ENCODE peak calls at places on chromosome 18, in eight cellular contexts. Y is aorta, V is psoas muscle, Q is colonic mucosa, R is MM.1S, J is sigmoid colon, T is heart left ventricle, U is prostate gland. S is an unnamed sample. For H3K4me1, the result is how much of the 10 kb centered on the place peaks cover.

GRCh38 chr18:64027931-64028695 is 58.2 kb downstream of the SERPINB8 start:
- DNase-seq in Y (no peak), V (no peak), Q (no peak), R (no peak), J (no peak), T (no peak), U (no peak), S (no peak)

GRCh38 chr18:26190506-26190905 is 35.7 kb upstream of the TAF4B start:
- DNase-seq in Y (no peak), V (no peak), Q (no peak), R (peak), J (no peak), T (no peak), U (no peak), S (no peak)

GRCh38 chr18:58218111-58218510 is 174.1 kb downstream of the NEDD4L start:
- DNase-seq in Y (no peak), V (no peak), Q (peak), R (no peak), J (no peak), T (no peak), U (no peak), S (no peak)

GRCh38 chr18:68676913-68677312 is 38.0 kb downstream of the TMX3 start:
- DNase-seq in Y (no peak), V (no peak), Q (no peak), R (peak), J (no peak), T (no peak), U (no peak), S (no peak)

GRCh38 chr18:61308795-61309393 is 24.3 kb upstream of the CDH20 start:
- DNase-seq in Y (no peak), V (no peak), Q (no peak), R (no peak), J (no peak), T (no peak), U (no peak), S (no peak)

GRCh38 chr18:35240664-35241522 is at the start of gene ZNF397:
- DNase-seq in Y (peak), V (peak), Q (peak), R (peak), J (peak), T (peak), U (peak), S (peak)

GRCh38 chr18:2887470-2887869 is 40.7 kb downstream of the EMILIN2 start:
- DNase-seq in Y (no peak), V (no peak), Q (no peak), R (no peak), J (no peak), T (no peak), U (no peak), S (no peak)

GRCh38 chr18:55287146-55287806 is 300.7 kb downstream of the TCF4 start:
- DNase-seq in Y (no peak), V (peak), Q (no peak), R (no peak), J (no peak), T (no peak), U (no peak), S (no peak)

GRCh38 chr18:55031164-55031563 is 71.9 kb upstream of the CCDC68 start:
- DNase-seq in Y (no peak), V (no peak), Q (no peak), R (no peak), J (no peak), T (no peak), U (no peak), S (no peak)

GRCh38 chr18:3792711-3793110 is 342.7 kb downstream of the TGIF1 start:
- DNase-seq in Y (no peak), V (no peak), Q (no peak), R (no peak), J (no peak), T (no peak), U (no peak), S (no peak)

GRCh38 chr18:35542356-35542755 is 39.2 kb upstream of the GALNT1 start:
- DNase-seq in Y (no peak), V (no peak), Q (no peak), R (no peak), J (no peak), T (no peak), U (no peak), S (no peak)

GRCh38 chr18:24584777-24585176 is 124.3 kb downstream of the HRH4 start:
- DNase-seq in Y (no peak), V (no peak), Q (no peak), R (no peak), J (no peak), T (no peak), U (no peak), S (no peak)

GRCh38 chr18:35038881-35039491 is 2.2 kb upstream of the MAPRE2 start:
- DNase-seq in Y (no peak), V (peak), Q (no peak), R (no peak), J (no peak), T (no peak), U (no peak), S (no peak)

GRCh38 chr18:68316636-68317035 is 398.3 kb downstream of the TMX3 start:
- DNase-seq in Y (no peak), V (no peak), Q (no peak), R (no peak), J (no peak), T (no peak), U (no peak), S (no peak)

GRCh38 chr18:47118986-47119385 is 31.3 kb downstream of the HDHD2 start:
- DNase-seq in Y (no peak), V (no peak), Q (no peak), R (no peak), J (no peak), T (no peak), U (no peak), S (no peak)

GRCh38 chr18:9048808-9049494 is 53.5 kb upstream of the NDUFV2 start:
- DNase-seq in Y (no peak), V (no peak), Q (no peak), R (no peak), J (no peak), T (no peak), U (no peak), S (no peak)

GRCh38 chr18:6219116-6219717 is 195.5 kb downstream of the L3MBTL4 start:
- DNase-seq in Y (no peak), V (no peak), Q (no peak), R (peak), J (no peak), T (no peak), U (no peak), S (no peak)

GRCh38 chr18:57466745-57467144 is 31.6 kb downstream of the ONECUT2 start:
- DNase-seq in Y (no peak), V (no peak), Q (no peak), R (peak), J (no peak), T (no peak), U (no peak), S (no peak)

GRCh38 chr18:24982831-24983230 is 369.1 kb downstream of the ZNF521 start:
- DNase-seq in Y (no peak), V (no peak), Q (no peak), R (no peak), J (no peak), T (no peak), U (no peak), S (no peak)

GRCh38 chr18:22871809-22872525 is 61.2 kb upstream of the RBBP8 start:
- DNase-seq in Y (no peak), V (no peak), Q (no peak), R (peak), J (no peak), T (no peak), U (no peak), S (no peak)

GRCh38 chr18:5455644-5456043 is 88.2 kb downstream of the EPB41L3 start:
- DNase-seq in Y (no peak), V (no peak), Q (no peak), R (no peak), J (no peak), T (no peak), U (no peak), S (peak)

GRCh38 chr18:28584726-28585125 is 407.8 kb upstream of the CDH2 start:
- DNase-seq in Y (no peak), V (no peak), Q (no peak), R (no peak), J (no peak), T (no peak), U (no peak), S (no peak)

GRCh38 chr18:6465281-6465680 is 50.6 kb upstream of the L3MBTL4 start:
- DNase-seq in Y (no peak), V (no peak), Q (no peak), R (no peak), J (no peak), T (no peak), U (no peak), S (no peak)

GRCh38 chr18:11411021-11411420 is 198.4 kb upstream of the SLC35G4 start:
- DNase-seq in Y (no peak), V (no peak), Q (no peak), R (no peak), J (no peak), T (no peak), U (no peak), S (no peak)

GRCh38 chr18:22813648-22814328 is 119.3 kb upstream of the RBBP8 start:
- DNase-seq in Y (no peak), V (no peak), Q (no peak), R (peak), J (no peak), T (no peak), U (peak), S (no peak)

GRCh38 chr18:13570856-13571495 is 155.4 kb downstream of the FAM210A start:
- DNase-seq in Y (no peak), V (no peak), Q (no peak), R (no peak), J (no peak), T (no peak), U (no peak), S (no peak)

GRCh38 chr18:74609535-74609934 is 11.9 kb downstream of the ZNF407 start:
- DNase-seq in Y (no peak), V (no peak), Q (no peak), R (no peak), J (no peak), T (no peak), U (no peak), S (no peak)

GRCh38 chr18:64110692-64111480 is 38.0 kb downstream of the LINC00305 start:
- DNase-seq in Y (no peak), V (no peak), Q (no peak), R (no peak), J (no peak), T (no peak), U (no peak), S (no peak)

GRCh38 chr18:9321017-9321452 is 13.5 kb upstream of the TWSG1 start:
- DNase-seq in Y (no peak), V (no peak), Q (no peak), R (no peak), J (no peak), T (no peak), U (no peak), S (no peak)

GRCh38 chr18:58303363-58303762 is 259.3 kb downstream of the NEDD4L start:
- DNase-seq in Y (no peak), V (no peak), Q (no peak), R (no peak), J (no peak), T (no peak), U (no peak), S (no peak)

GRCh38 chr18:60259052-60259681 is 113.4 kb downstream of the MC4R start:
- DNase-seq in Y (no peak), V (no peak), Q (no peak), R (no peak), J (no peak), T (no peak), U (no peak), S (no peak)

GRCh38 chr18:26480897-26481795 is 67.2 kb downstream of the KCTD1 start:
- DNase-seq in Y (no peak), V (no peak), Q (no peak), R (no peak), J (no peak), T (no peak), U (no peak), S (no peak)

GRCh38 chr18:74083071-74083954 is 64.3 kb downstream of the FBXO15 start:
- DNase-seq in Y (no peak), V (no peak), Q (no peak), R (no peak), J (no peak), T (no peak), U (no peak), S (peak)

GRCh38 chr18:4068552-4069158 is 386.5 kb downstream of the DLGAP1 start:
- DNase-seq in Y (no peak), V (no peak), Q (peak), R (peak), J (no peak), T (no peak), U (peak), S (no peak)

GRCh38 chr18:10715791-10716190 is 190.0 kb downstream of the NAPG start:
- DNase-seq in Y (peak), V (no peak), Q (no peak), R (no peak), J (peak), T (no peak), U (no peak), S (no peak)

GRCh38 chr18:41323044-41323443 is 632.0 kb upstream of the PIK3C3 start:
- DNase-seq in Y (no peak), V (no peak), Q (no peak), R (no peak), J (no peak), T (no peak), U (no peak), S (no peak)

GRCh38 chr18:42683094-42683493 is 432.4 kb downstream of the RIT2 start:
- DNase-seq in Y (no peak), V (no peak), Q (no peak), R (no peak), J (no peak), T (no peak), U (no peak), S (no peak)

GRCh38 chr18:8726281-8726680 is 20.9 kb downstream of the MTCL1 start:
- DNase-seq in Y (no peak), V (no peak), Q (no peak), R (no peak), J (no peak), T (no peak), U (no peak), S (no peak)

GRCh38 chr18:56028514-56028913 is 440.5 kb upstream of the TCF4 start:
- DNase-seq in Y (no peak), V (no peak), Q (no peak), R (no peak), J (no peak), T (no peak), U (no peak), S (no peak)

GRCh38 chr18:76824754-76825153 is 2.4 kb downstream of the ZNF236 start:
- DNase-seq in Y (no peak), V (no peak), Q (no peak), R (no peak), J (peak), T (no peak), U (no peak), S (no peak)
- H3K27ac ChIP-seq in Y (no peak), V (peak), Q (no peak), R (no peak), J (peak), T (peak), U (peak), S (no peak)

GRCh38 chr18:48608581-48608980 is 69.8 kb downstream of the CTIF start:
- DNase-seq in Y (no peak), V (no peak), Q (no peak), R (no peak), J (no peak), T (no peak), U (no peak), S (no peak)

GRCh38 chr18:48607049-48607984 is 68.5 kb downstream of the CTIF start:
- DNase-seq in Y (peak), V (no peak), Q (no peak), R (no peak), J (no peak), T (peak), U (no peak), S (no peak)

GRCh38 chr18:48609820-48610815 is 71.3 kb downstream of the CTIF start:
- DNase-seq in Y (peak), V (no peak), Q (no peak), R (no peak), J (no peak), T (no peak), U (no peak), S (no peak)

GRCh38 chr18:48611196-48611595 is 72.4 kb downstream of the CTIF start:
- DNase-seq in Y (peak), V (no peak), Q (no peak), R (no peak), J (no peak), T (no peak), U (no peak), S (no peak)

GRCh38 chr18:48609114-48609513 is 70.3 kb downstream of the CTIF start:
- DNase-seq in Y (no peak), V (no peak), Q (no peak), R (no peak), J (no peak), T (no peak), U (no peak), S (no peak)
- H3K4me1 ChIP-seq in Y (under half), V (half or more), Q (under half), R (under half), J (under half), T (under half), U (under half), S (under half)

GRCh38 chr18:79952457-79952995 is 1.1 kb upstream of the SLC66A2 start:
- DNase-seq in Y (no peak), V (peak), Q (no peak), R (no peak), J (no peak), T (no peak), U (no peak), S (no peak)
- H3K27ac ChIP-seq in Y (no peak), V (no peak), Q (peak), R (no peak), J (no peak), T (no peak), U (no peak), S (no peak)

DNA sequence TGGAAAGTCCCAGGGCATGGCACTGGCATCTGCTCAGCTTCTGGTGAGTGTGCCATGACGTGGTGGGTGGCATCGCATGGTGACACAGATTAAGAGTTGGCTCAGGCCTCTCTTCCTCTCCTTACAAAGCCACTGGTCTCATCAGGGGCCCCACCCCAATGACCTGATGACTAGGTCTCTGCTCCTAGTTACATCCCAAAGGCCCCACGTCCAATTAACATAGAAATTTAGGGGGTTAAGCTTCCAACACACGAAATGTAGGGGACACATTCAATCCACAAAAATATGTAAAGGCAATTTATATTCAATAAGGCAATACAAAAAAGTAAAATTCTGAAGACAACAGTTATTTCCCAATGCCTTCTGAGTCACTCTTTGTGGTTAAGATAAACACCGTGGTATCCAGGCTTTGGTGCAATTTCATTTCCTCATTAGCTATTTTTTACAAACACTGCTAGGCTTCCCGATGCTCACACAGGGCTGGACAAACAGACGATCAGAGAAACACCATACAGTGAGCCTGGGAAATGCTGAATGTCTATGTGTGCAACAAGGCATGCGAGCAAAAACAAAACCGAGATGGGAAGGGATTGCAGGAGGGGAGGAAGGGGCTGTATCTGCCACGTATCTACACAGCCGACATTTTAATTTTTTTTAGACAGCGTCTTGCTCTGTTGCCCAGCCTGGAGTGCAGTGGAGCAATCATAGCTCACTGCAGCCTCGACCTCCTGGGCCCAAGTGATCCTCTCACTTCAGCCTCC is 67.2 kb downstream of the MBP start:
- DNase-seq in Y (peak), V (peak), Q (no peak), R (peak), J (no peak), T (no peak), U (no peak), S (peak)
- H3K4me1 ChIP-seq in Y (under half), V (under half), Q (under half), R (half or more), J (under half), T (under half), U (under half), S (half or more)

GRCh38 chr18:36849288-36850011 is 20.5 kb downstream of the KIAA1328 start:
- DNase-seq in Y (no peak), V (no peak), Q (no peak), R (no peak), J (no peak), T (no peak), U (no peak), S (no peak)
- H3K27ac ChIP-seq in Y (no peak), V (no peak), Q (no peak), R (no peak), J (no peak), T (no peak), U (no peak), S (no peak)

DNA sequence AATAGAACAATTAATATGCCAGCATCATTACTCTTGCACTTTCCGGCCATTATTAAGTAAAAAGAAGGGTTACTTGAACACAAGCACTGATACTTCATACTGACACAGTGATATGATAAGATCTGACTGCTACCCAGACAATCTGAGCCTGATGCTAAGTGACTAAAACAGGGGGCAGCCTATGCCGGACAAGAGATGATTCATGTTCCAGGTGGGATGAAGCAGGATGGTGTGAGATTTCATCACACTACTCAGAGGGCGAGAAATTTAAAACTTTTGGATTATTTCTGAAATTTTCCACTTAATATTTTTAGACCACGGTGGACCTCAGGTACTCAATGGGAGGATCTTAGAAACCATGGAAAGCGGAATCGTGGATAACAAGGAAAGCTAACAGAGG is 61.7 kb downstream of the LIPG start:
- DNase-seq in Y (no peak), V (no peak), Q (no peak), R (no peak), J (no peak), T (no peak), U (no peak), S (no peak)
- H3K4me1 ChIP-seq in Y (under half), V (under half), Q (under half), R (under half), J (under half), T (under half), U (under half), S (under half)

S was measured in CD8-positive, alpha-beta memory T cell.